ENCODE peak calls at places on chromosomes 2 and 18, in nine cellular contexts. One of them, this sample, is unnamed.
A peak's percentile ranks its signal among the peaks of the same experiment; 100 is the strongest.

GRCh38 chr2:55093381-55093780 is 43.1 kb upstream of the RTN4 start:
- DNase-seq in neuronal stem cell: no peak
- DNase-seq in mesenchymal stem cell: peak; percentile 86
- DNase-seq in endodermal cell: no peak
- DNase-seq in keratinocyte: peak; percentile 50
- DNase-seq in fibroblast of lung: peak; percentile 91
- DNase-seq in GM12878: no peak
- DNase-seq in astrocyte: peak; percentile 87
- DNase-seq in GM23248: peak; percentile 61
- DNase-seq in this sample: no peak

GRCh38 chr18:37551846-37552245 is 13.8 kb downstream of the CELF4 start:
- DNase-seq in neuronal stem cell: no peak
- DNase-seq in mesenchymal stem cell: no peak
- DNase-seq in endodermal cell: no peak
- DNase-seq in keratinocyte: no peak
- DNase-seq in fibroblast of lung: no peak
- DNase-seq in GM12878: no peak
- DNase-seq in astrocyte: no peak
- DNase-seq in GM23248: no peak
- DNase-seq in this sample: no peak

GRCh38 chr2:40844353-40845277 is 392.7 kb upstream of the SLC8A1 start:
- DNase-seq in neuronal stem cell: no peak
- DNase-seq in mesenchymal stem cell: peak; percentile 13
- DNase-seq in endodermal cell: peak; percentile 63
- DNase-seq in keratinocyte: no peak
- DNase-seq in fibroblast of lung: no peak
- DNase-seq in GM12878: no peak
- DNase-seq in astrocyte: no peak
- DNase-seq in GM23248: no peak
- DNase-seq in this sample: no peak

GRCh38 chr2:128445533-128445900 is 126.8 kb upstream of the HS6ST1 start:
- DNase-seq in neuronal stem cell: no peak
- DNase-seq in mesenchymal stem cell: no peak
- DNase-seq in endodermal cell: no peak
- DNase-seq in keratinocyte: no peak
- DNase-seq in fibroblast of lung: no peak
- DNase-seq in GM12878: no peak
- DNase-seq in astrocyte: no peak
- DNase-seq in GM23248: no peak
- DNase-seq in this sample: no peak

GRCh38 chr18:74083071-74083954 is 64.3 kb downstream of the FBXO15 start:
- DNase-seq in neuronal stem cell: no peak
- DNase-seq in mesenchymal stem cell: no peak
- DNase-seq in endodermal cell: no peak
- DNase-seq in keratinocyte: no peak
- DNase-seq in fibroblast of lung: no peak
- DNase-seq in GM12878: no peak
- DNase-seq in astrocyte: no peak
- DNase-seq in GM23248: no peak
- DNase-seq in this sample: no peak

GRCh38 chr2:196677404-196677803 is 37.9 kb downstream of the CCDC150 start:
- DNase-seq in neuronal stem cell: no peak
- DNase-seq in mesenchymal stem cell: peak; percentile 46
- DNase-seq in endodermal cell: no peak
- DNase-seq in keratinocyte: peak; percentile 30
- DNase-seq in fibroblast of lung: peak; percentile 63
- DNase-seq in GM12878: no peak
- DNase-seq in astrocyte: peak; percentile 56
- DNase-seq in GM23248: peak; percentile 49
- DNase-seq in this sample: no peak

GRCh38 chr2:175154670-175155082 is 13.3 kb downstream of the ATF2 start:
- DNase-seq in neuronal stem cell: no peak
- DNase-seq in mesenchymal stem cell: peak; percentile 89
- DNase-seq in endodermal cell: no peak
- DNase-seq in keratinocyte: no peak
- DNase-seq in fibroblast of lung: peak; percentile 89
- DNase-seq in GM12878: no peak
- DNase-seq in astrocyte: peak; percentile 87
- DNase-seq in GM23248: peak; percentile 78
- DNase-seq in this sample: no peak

GRCh38 chr2:192203876-192204275 is 9.1 kb upstream of the TMEFF2 start:
- DNase-seq in neuronal stem cell: no peak
- DNase-seq in mesenchymal stem cell: peak; percentile 1
- DNase-seq in endodermal cell: no peak
- DNase-seq in keratinocyte: no peak
- DNase-seq in fibroblast of lung: peak; percentile 22
- DNase-seq in GM12878: no peak
- DNase-seq in astrocyte: peak; percentile 23
- DNase-seq in GM23248: no peak
- DNase-seq in this sample: no peak

GRCh38 chr2:144950874-144951560 is 431.1 kb upstream of the ZEB2 start:
- DNase-seq in neuronal stem cell: no peak
- DNase-seq in mesenchymal stem cell: peak; percentile 82
- DNase-seq in endodermal cell: no peak
- DNase-seq in keratinocyte: no peak
- DNase-seq in fibroblast of lung: peak; percentile 82
- DNase-seq in GM12878: no peak
- DNase-seq in astrocyte: peak; percentile 77
- DNase-seq in GM23248: peak; percentile 97
- DNase-seq in this sample: no peak

GRCh38 chr18:12885500-12885899 is 1.5 kb upstream of the PTPN2 start:
- DNase-seq in neuronal stem cell: no peak
- DNase-seq in mesenchymal stem cell: no peak
- DNase-seq in endodermal cell: peak; percentile 76
- DNase-seq in keratinocyte: no peak
- DNase-seq in fibroblast of lung: no peak
- DNase-seq in GM12878: peak; percentile 79
- DNase-seq in astrocyte: no peak
- DNase-seq in GM23248: no peak
- DNase-seq in this sample: no peak

GRCh38 chr18:22403950-22404349 is 13.8 kb downstream of the CTAGE1 start:
- DNase-seq in neuronal stem cell: no peak
- DNase-seq in mesenchymal stem cell: no peak
- DNase-seq in endodermal cell: no peak
- DNase-seq in keratinocyte: no peak
- DNase-seq in fibroblast of lung: no peak
- DNase-seq in GM12878: no peak
- DNase-seq in astrocyte: no peak
- DNase-seq in GM23248: no peak
- DNase-seq in this sample: no peak

GRCh38 chr2:239190921-239191885 is 209.6 kb downstream of the HDAC4 start:
- DNase-seq in neuronal stem cell: no peak
- DNase-seq in mesenchymal stem cell: no peak
- DNase-seq in endodermal cell: peak; percentile 43
- DNase-seq in keratinocyte: no peak
- DNase-seq in fibroblast of lung: no peak
- DNase-seq in GM12878: no peak
- DNase-seq in astrocyte: no peak
- DNase-seq in GM23248: no peak
- DNase-seq in this sample: no peak

GRCh38 chr2:60512063-60512622 is 41.3 kb downstream of the BCL11A start:
- DNase-seq in neuronal stem cell: no peak
- DNase-seq in mesenchymal stem cell: no peak
- DNase-seq in endodermal cell: no peak
- DNase-seq in keratinocyte: no peak
- DNase-seq in fibroblast of lung: no peak
- DNase-seq in GM12878: no peak
- DNase-seq in astrocyte: no peak
- DNase-seq in GM23248: no peak
- DNase-seq in this sample: no peak
- H3K27ac ChIP-seq in neuronal stem cell: no peak overlapping the region
- H3K27ac ChIP-seq in mesenchymal stem cell: no peak overlapping the region
- H3K27ac ChIP-seq in endodermal cell: no peak overlapping the region
- H3K27ac ChIP-seq in keratinocyte: no peak overlapping the region
- H3K27ac ChIP-seq in fibroblast of lung: no peak overlapping the region
- H3K27ac ChIP-seq in GM12878: peak overlapping the region; percentile 56
- H3K27ac ChIP-seq in astrocyte: no peak overlapping the region
- H3K27ac ChIP-seq in GM23248: no peak overlapping the region
- H3K27ac ChIP-seq in this sample: no peak overlapping the region

GRCh38 chr18:49722472-49722871 is 90.9 kb downstream of the ACAA2 start:
- DNase-seq in neuronal stem cell: no peak
- DNase-seq in mesenchymal stem cell: no peak
- DNase-seq in endodermal cell: no peak
- DNase-seq in keratinocyte: no peak
- DNase-seq in fibroblast of lung: no peak
- DNase-seq in GM12878: no peak
- DNase-seq in astrocyte: no peak
- DNase-seq in GM23248: no peak
- DNase-seq in this sample: no peak
- H3K4me1 ChIP-seq in neuronal stem cell: peaks cover 11% of the 10 kb centered on the region
- H3K4me1 ChIP-seq in mesenchymal stem cell: peaks cover 11% of the 10 kb centered on the region
- H3K4me1 ChIP-seq in endodermal cell: peaks cover 17% of the 10 kb centered on the region
- H3K4me1 ChIP-seq in keratinocyte: peaks cover 20% of the 10 kb centered on the region
- H3K4me1 ChIP-seq in fibroblast of lung: peaks cover 9% of the 10 kb centered on the region
- H3K4me1 ChIP-seq in GM12878: peaks cover 5% of the 10 kb centered on the region
- H3K4me1 ChIP-seq in astrocyte: peaks cover 29% of the 10 kb centered on the region
- H3K4me1 ChIP-seq in GM23248: peaks cover 16% of the 10 kb centered on the region
- H3K4me1 ChIP-seq in this sample: no peaks in the 10 kb centered on the region

GRCh38 chr2:10469955-10470568 is 21.9 kb upstream of the ODC1 start:
- DNase-seq in neuronal stem cell: no peak
- DNase-seq in mesenchymal stem cell: no peak
- DNase-seq in endodermal cell: peak; percentile 45
- DNase-seq in keratinocyte: no peak
- DNase-seq in fibroblast of lung: no peak
- DNase-seq in GM12878: no peak
- DNase-seq in astrocyte: no peak
- DNase-seq in GM23248: no peak
- DNase-seq in this sample: no peak
- H3K4me3 ChIP-seq in neuronal stem cell: no peak overlapping the region
- H3K4me3 ChIP-seq in mesenchymal stem cell: no peak overlapping the region
- H3K4me3 ChIP-seq in endodermal cell: no peak overlapping the region
- H3K4me3 ChIP-seq in keratinocyte: no peak overlapping the region
- H3K4me3 ChIP-seq in fibroblast of lung: no peak overlapping the region
- H3K4me3 ChIP-seq in GM12878: no peak overlapping the region
- H3K4me3 ChIP-seq in astrocyte: no peak overlapping the region
- H3K4me3 ChIP-seq in GM23248: no peak overlapping the region
- H3K4me3 ChIP-seq in this sample: no peak overlapping the region

GRCh38 chr2:112474844-112475486 is 7.0 kb upstream of the TTL start:
- DNase-seq in neuronal stem cell: no peak
- DNase-seq in mesenchymal stem cell: no peak
- DNase-seq in endodermal cell: no peak
- DNase-seq in keratinocyte: no peak
- DNase-seq in fibroblast of lung: peak; percentile 62
- DNase-seq in GM12878: no peak
- DNase-seq in astrocyte: peak; percentile 55
- DNase-seq in GM23248: peak; percentile 86
- DNase-seq in this sample: no peak
- H3K27ac ChIP-seq in neuronal stem cell: no peak overlapping the region
- H3K27ac ChIP-seq in mesenchymal stem cell: no peak overlapping the region
- H3K27ac ChIP-seq in endodermal cell: no peak overlapping the region
- H3K27ac ChIP-seq in keratinocyte: no peak overlapping the region
- H3K27ac ChIP-seq in fibroblast of lung: no peak overlapping the region
- H3K27ac ChIP-seq in GM12878: no peak overlapping the region
- H3K27ac ChIP-seq in astrocyte: no peak overlapping the region
- H3K27ac ChIP-seq in GM23248: peak overlapping the region; percentile 55
- H3K27ac ChIP-seq in this sample: no peak overlapping the region

GRCh38 chr2:60351321-60351720 is 202.1 kb downstream of the BCL11A start:
- DNase-seq in neuronal stem cell: no peak
- DNase-seq in mesenchymal stem cell: no peak
- DNase-seq in endodermal cell: peak; percentile 26
- DNase-seq in keratinocyte: no peak
- DNase-seq in fibroblast of lung: no peak
- DNase-seq in GM12878: no peak
- DNase-seq in astrocyte: no peak
- DNase-seq in GM23248: no peak
- DNase-seq in this sample: no peak
- H3K4me1 ChIP-seq in neuronal stem cell: peaks cover 19% of the 10 kb centered on the region
- H3K4me1 ChIP-seq in mesenchymal stem cell: no peaks in the 10 kb centered on the region
- H3K4me1 ChIP-seq in endodermal cell: peaks cover 5% of the 10 kb centered on the region
- H3K4me1 ChIP-seq in keratinocyte: peaks cover 25% of the 10 kb centered on the region
- H3K4me1 ChIP-seq in fibroblast of lung: no peaks in the 10 kb centered on the region
- H3K4me1 ChIP-seq in GM12878: peaks cover 60% of the 10 kb centered on the region
- H3K4me1 ChIP-seq in astrocyte: no peaks in the 10 kb centered on the region
- H3K4me1 ChIP-seq in GM23248: no peaks in the 10 kb centered on the region
- H3K4me1 ChIP-seq in this sample: no peaks in the 10 kb centered on the region

GRCh38 chr2:28392297-28393114 is at the start of gene FOSL2:
- DNase-seq in neuronal stem cell: peak; percentile 94
- DNase-seq in mesenchymal stem cell: peak; percentile 100
- DNase-seq in endodermal cell: peak; percentile 97
- DNase-seq in keratinocyte: peak; percentile 98
- DNase-seq in fibroblast of lung: peak; percentile 100
- DNase-seq in GM12878: peak; percentile 87
- DNase-seq in astrocyte: peak; percentile 99
- DNase-seq in GM23248: peak; percentile 99
- DNase-seq in this sample: peak; percentile 92

GRCh38 chr2:28395334-28396061 is 2.8 kb downstream of the FOSL2 start:
- DNase-seq in neuronal stem cell: no peak
- DNase-seq in mesenchymal stem cell: peak; percentile 90
- DNase-seq in endodermal cell: no peak
- DNase-seq in keratinocyte: no peak
- DNase-seq in fibroblast of lung: peak; percentile 65
- DNase-seq in GM12878: no peak
- DNase-seq in astrocyte: peak; percentile 59
- DNase-seq in GM23248: peak; percentile 81
- DNase-seq in this sample: no peak

GRCh38 chr2:28394997-28395333 is 2.3 kb downstream of the FOSL2 start:
- DNase-seq in neuronal stem cell: no peak
- DNase-seq in mesenchymal stem cell: no peak
- DNase-seq in endodermal cell: no peak
- DNase-seq in keratinocyte: no peak
- DNase-seq in fibroblast of lung: no peak
- DNase-seq in GM12878: no peak
- DNase-seq in astrocyte: no peak
- DNase-seq in GM23248: no peak
- DNase-seq in this sample: no peak

GRCh38 chr2:28393115-28393836 is 618 bp downstream of the FOSL2 start:
- DNase-seq in neuronal stem cell: no peak
- DNase-seq in mesenchymal stem cell: peak; percentile 73
- DNase-seq in endodermal cell: peak; percentile 74
- DNase-seq in keratinocyte: no peak
- DNase-seq in fibroblast of lung: peak; percentile 69
- DNase-seq in GM12878: no peak
- DNase-seq in astrocyte: peak; percentile 47
- DNase-seq in GM23248: peak; percentile 88
- DNase-seq in this sample: no peak

GRCh38 chr2:28394331-28394877 is 1.7 kb downstream of the FOSL2 start:
- DNase-seq in neuronal stem cell: no peak
- DNase-seq in mesenchymal stem cell: peak; percentile 78
- DNase-seq in endodermal cell: no peak
- DNase-seq in keratinocyte: no peak
- DNase-seq in fibroblast of lung: peak; percentile 69
- DNase-seq in GM12878: no peak
- DNase-seq in astrocyte: peak; percentile 56
- DNase-seq in GM23248: peak; percentile 82
- DNase-seq in this sample: no peak
- H3K4me3 ChIP-seq in neuronal stem cell: peak overlapping the region; percentile 94
- H3K4me3 ChIP-seq in mesenchymal stem cell: peak overlapping the region; percentile 87
- H3K4me3 ChIP-seq in endodermal cell: peak overlapping the region; percentile 84
- H3K4me3 ChIP-seq in keratinocyte: peak overlapping the region; percentile 77
- H3K4me3 ChIP-seq in fibroblast of lung: peak overlapping the region; percentile 75
- H3K4me3 ChIP-seq in GM12878: peak overlapping the region; percentile 42
- H3K4me3 ChIP-seq in astrocyte: peak overlapping the region; percentile 82
- H3K4me3 ChIP-seq in GM23248: peak overlapping the region; percentile 95
- H3K4me3 ChIP-seq in this sample: peak overlapping the region; percentile 99

DNA sequence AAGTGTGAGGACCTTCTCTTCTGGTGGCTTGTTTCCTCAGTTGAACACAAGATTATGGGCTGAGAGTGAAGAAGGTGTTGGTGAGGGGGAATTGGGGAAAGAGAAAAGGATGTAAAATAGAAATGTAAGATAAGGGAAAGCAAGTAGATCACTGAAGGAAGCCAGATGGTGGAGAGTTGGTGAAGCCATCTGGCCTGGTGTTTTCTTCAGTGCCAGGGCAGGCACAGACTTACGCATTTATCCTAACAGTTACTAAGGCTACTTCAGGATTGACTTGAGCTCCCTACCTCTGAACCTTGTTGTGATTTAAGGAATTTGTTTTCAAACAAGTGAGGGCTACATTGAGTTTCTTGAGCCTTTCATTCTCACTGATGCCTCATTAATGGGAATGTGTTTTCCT is 113.8 kb downstream of the GALNT1 start:
- DNase-seq in neuronal stem cell: no peak
- DNase-seq in mesenchymal stem cell: no peak
- DNase-seq in endodermal cell: no peak
- DNase-seq in keratinocyte: no peak
- DNase-seq in fibroblast of lung: no peak
- DNase-seq in GM12878: no peak
- DNase-seq in astrocyte: no peak
- DNase-seq in GM23248: no peak
- DNase-seq in this sample: no peak
- H3K27ac ChIP-seq in neuronal stem cell: no peak overlapping the region
- H3K27ac ChIP-seq in mesenchymal stem cell: no peak overlapping the region
- H3K27ac ChIP-seq in endodermal cell: no peak overlapping the region
- H3K27ac ChIP-seq in keratinocyte: no peak overlapping the region
- H3K27ac ChIP-seq in fibroblast of lung: no peak overlapping the region
- H3K27ac ChIP-seq in GM12878: no peak overlapping the region
- H3K27ac ChIP-seq in astrocyte: no peak overlapping the region
- H3K27ac ChIP-seq in GM23248: no peak overlapping the region
- H3K27ac ChIP-seq in this sample: no peak overlapping the region